ENCODE peak calls at places on chromosomes 12 and 14, in seven cellular contexts. One of them, this sample, is unnamed.

GRCh38 chr12:32666510-32666909 is 12.6 kb upstream of the DNM1L start:
- ATAC-seq in Right ventricle myocardium superior: no peak
- ATAC-seq in HepG2: no peak
- ATAC-seq in T-cell: peak
- ATAC-seq in activated T-helper 17 cell treated with anti-CD3 and anti-CD28 coated beads, Interleukin-2, amount 50 U/mL, for 72 hours: no peak
- ATAC-seq in heart right ventricle: no peak
- ATAC-seq in sciatic nerve: no peak
- ATAC-seq in this sample: no peak

GRCh38 chr14:75470238-75470797 is 42.5 kb downstream of the JDP2 start:
- ATAC-seq in Right ventricle myocardium superior: no peak
- ATAC-seq in HepG2: no peak
- ATAC-seq in T-cell: no peak
- ATAC-seq in activated T-helper 17 cell treated with anti-CD3 and anti-CD28 coated beads, Interleukin-2, amount 50 U/mL, for 72 hours: no peak
- ATAC-seq in heart right ventricle: no peak
- ATAC-seq in sciatic nerve: no peak
- ATAC-seq in this sample: no peak

GRCh38 chr12:124952801-124953200 is 36.1 kb downstream of the DHX37 start:
- ATAC-seq in Right ventricle myocardium superior: no peak
- ATAC-seq in HepG2: no peak
- ATAC-seq in T-cell: no peak
- ATAC-seq in activated T-helper 17 cell treated with anti-CD3 and anti-CD28 coated beads, Interleukin-2, amount 50 U/mL, for 72 hours: no peak
- ATAC-seq in heart right ventricle: no peak
- ATAC-seq in sciatic nerve: no peak
- ATAC-seq in this sample: no peak

GRCh38 chr12:32739279-32739678 is 16.4 kb downstream of the YARS2 start:
- ATAC-seq in Right ventricle myocardium superior: peak
- ATAC-seq in HepG2: no peak
- ATAC-seq in T-cell: no peak
- ATAC-seq in activated T-helper 17 cell treated with anti-CD3 and anti-CD28 coated beads, Interleukin-2, amount 50 U/mL, for 72 hours: no peak
- ATAC-seq in heart right ventricle: peak
- ATAC-seq in sciatic nerve: no peak
- ATAC-seq in this sample: no peak

GRCh38 chr14:88798161-88798560 is 5.4 kb upstream of the EML5 start:
- ATAC-seq in Right ventricle myocardium superior: no peak
- ATAC-seq in HepG2: no peak
- ATAC-seq in T-cell: no peak
- ATAC-seq in activated T-helper 17 cell treated with anti-CD3 and anti-CD28 coated beads, Interleukin-2, amount 50 U/mL, for 72 hours: no peak
- ATAC-seq in heart right ventricle: no peak
- ATAC-seq in sciatic nerve: no peak
- ATAC-seq in this sample: no peak

GRCh38 chr14:51210594-51210993 is 29.5 kb upstream of the TMX1 start:
- ATAC-seq in Right ventricle myocardium superior: no peak
- ATAC-seq in HepG2: no peak
- ATAC-seq in T-cell: no peak
- ATAC-seq in activated T-helper 17 cell treated with anti-CD3 and anti-CD28 coated beads, Interleukin-2, amount 50 U/mL, for 72 hours: no peak
- ATAC-seq in heart right ventricle: no peak
- ATAC-seq in sciatic nerve: no peak
- ATAC-seq in this sample: no peak

GRCh38 chr12:49920241-49920914 is 16.7 kb upstream of the FAIM2 start:
- ATAC-seq in Right ventricle myocardium superior: peak
- ATAC-seq in HepG2: peak
- ATAC-seq in T-cell: no peak
- ATAC-seq in activated T-helper 17 cell treated with anti-CD3 and anti-CD28 coated beads, Interleukin-2, amount 50 U/mL, for 72 hours: no peak
- ATAC-seq in heart right ventricle: peak
- ATAC-seq in sciatic nerve: no peak
- ATAC-seq in this sample: no peak

GRCh38 chr14:80575763-80576162 is 364.5 kb upstream of the DIO2 start:
- ATAC-seq in Right ventricle myocardium superior: no peak
- ATAC-seq in HepG2: no peak
- ATAC-seq in T-cell: no peak
- ATAC-seq in activated T-helper 17 cell treated with anti-CD3 and anti-CD28 coated beads, Interleukin-2, amount 50 U/mL, for 72 hours: peak
- ATAC-seq in heart right ventricle: no peak
- ATAC-seq in sciatic nerve: no peak
- ATAC-seq in this sample: no peak

GRCh38 chr12:2646341-2646740 is 148.4 kb upstream of the FKBP4 start:
- ATAC-seq in Right ventricle myocardium superior: no peak
- ATAC-seq in HepG2: no peak
- ATAC-seq in T-cell: no peak
- ATAC-seq in activated T-helper 17 cell treated with anti-CD3 and anti-CD28 coated beads, Interleukin-2, amount 50 U/mL, for 72 hours: no peak
- ATAC-seq in heart right ventricle: no peak
- ATAC-seq in sciatic nerve: no peak
- ATAC-seq in this sample: no peak

GRCh38 chr12:48979602-48980388 is 1.7 kb downstream of the WNT1 start:
- ATAC-seq in Right ventricle myocardium superior: no peak
- ATAC-seq in HepG2: no peak
- ATAC-seq in T-cell: peak
- ATAC-seq in activated T-helper 17 cell treated with anti-CD3 and anti-CD28 coated beads, Interleukin-2, amount 50 U/mL, for 72 hours: no peak
- ATAC-seq in heart right ventricle: no peak
- ATAC-seq in sciatic nerve: peak
- ATAC-seq in this sample: peak

GRCh38 chr14:34361504-34362011 is 100.5 kb downstream of the SPTSSA start:
- ATAC-seq in Right ventricle myocardium superior: peak
- ATAC-seq in HepG2: peak
- ATAC-seq in T-cell: no peak
- ATAC-seq in activated T-helper 17 cell treated with anti-CD3 and anti-CD28 coated beads, Interleukin-2, amount 50 U/mL, for 72 hours: no peak
- ATAC-seq in heart right ventricle: peak
- ATAC-seq in sciatic nerve: peak
- ATAC-seq in this sample: peak

GRCh38 chr14:94612174-94612573 is at the start of gene SERPINA3:
- ATAC-seq in Right ventricle myocardium superior: peak
- ATAC-seq in HepG2: peak
- ATAC-seq in T-cell: no peak
- ATAC-seq in activated T-helper 17 cell treated with anti-CD3 and anti-CD28 coated beads, Interleukin-2, amount 50 U/mL, for 72 hours: no peak
- ATAC-seq in heart right ventricle: peak
- ATAC-seq in sciatic nerve: peak
- ATAC-seq in this sample: no peak

GRCh38 chr12:112524676-112525425 is 106.1 kb downstream of the PTPN11 start:
- ATAC-seq in Right ventricle myocardium superior: no peak
- ATAC-seq in HepG2: peak
- ATAC-seq in T-cell: no peak
- ATAC-seq in activated T-helper 17 cell treated with anti-CD3 and anti-CD28 coated beads, Interleukin-2, amount 50 U/mL, for 72 hours: peak
- ATAC-seq in heart right ventricle: no peak
- ATAC-seq in sciatic nerve: no peak
- ATAC-seq in this sample: peak

GRCh38 chr12:45415393-45415817 is 199.5 kb downstream of the ANO6 start:
- ATAC-seq in Right ventricle myocardium superior: peak
- ATAC-seq in HepG2: no peak
- ATAC-seq in T-cell: no peak
- ATAC-seq in activated T-helper 17 cell treated with anti-CD3 and anti-CD28 coated beads, Interleukin-2, amount 50 U/mL, for 72 hours: peak
- ATAC-seq in heart right ventricle: peak
- ATAC-seq in sciatic nerve: peak
- ATAC-seq in this sample: peak

GRCh38 chr12:25960926-25961325 is 2.4 kb downstream of the RASSF8 start:
- ATAC-seq in Right ventricle myocardium superior: no peak
- ATAC-seq in HepG2: no peak
- ATAC-seq in T-cell: no peak
- ATAC-seq in activated T-helper 17 cell treated with anti-CD3 and anti-CD28 coated beads, Interleukin-2, amount 50 U/mL, for 72 hours: no peak
- ATAC-seq in heart right ventricle: no peak
- ATAC-seq in sciatic nerve: no peak
- ATAC-seq in this sample: no peak

GRCh38 chr14:99393059-99393655 is 87.5 kb downstream of the SETD3 start:
- ATAC-seq in Right ventricle myocardium superior: peak
- ATAC-seq in HepG2: peak
- ATAC-seq in T-cell: peak
- ATAC-seq in activated T-helper 17 cell treated with anti-CD3 and anti-CD28 coated beads, Interleukin-2, amount 50 U/mL, for 72 hours: peak
- ATAC-seq in heart right ventricle: no peak
- ATAC-seq in sciatic nerve: peak
- ATAC-seq in this sample: peak

GRCh38 chr12:94535614-94535932 is 75.9 kb upstream of the CEP83 start:
- ATAC-seq in Right ventricle myocardium superior: no peak
- ATAC-seq in HepG2: peak
- ATAC-seq in T-cell: no peak
- ATAC-seq in activated T-helper 17 cell treated with anti-CD3 and anti-CD28 coated beads, Interleukin-2, amount 50 U/mL, for 72 hours: no peak
- ATAC-seq in heart right ventricle: no peak
- ATAC-seq in sciatic nerve: no peak
- ATAC-seq in this sample: no peak

GRCh38 chr12:23352670-23353069 is 596.8 kb downstream of the SOX5 start:
- ATAC-seq in Right ventricle myocardium superior: no peak
- ATAC-seq in HepG2: no peak
- ATAC-seq in T-cell: no peak
- ATAC-seq in activated T-helper 17 cell treated with anti-CD3 and anti-CD28 coated beads, Interleukin-2, amount 50 U/mL, for 72 hours: no peak
- ATAC-seq in heart right ventricle: no peak
- ATAC-seq in sciatic nerve: no peak
- ATAC-seq in this sample: no peak

GRCh38 chr12:92129609-92130008 is 16.0 kb downstream of the BTG1 start:
- ATAC-seq in Right ventricle myocardium superior: no peak
- ATAC-seq in HepG2: no peak
- ATAC-seq in T-cell: no peak
- ATAC-seq in activated T-helper 17 cell treated with anti-CD3 and anti-CD28 coated beads, Interleukin-2, amount 50 U/mL, for 72 hours: no peak
- ATAC-seq in heart right ventricle: no peak
- ATAC-seq in sciatic nerve: no peak
- ATAC-seq in this sample: no peak

GRCh38 chr12:28021704-28022103 is 49.2 kb upstream of the PTHLH start:
- ATAC-seq in Right ventricle myocardium superior: no peak
- ATAC-seq in HepG2: peak
- ATAC-seq in T-cell: no peak
- ATAC-seq in activated T-helper 17 cell treated with anti-CD3 and anti-CD28 coated beads, Interleukin-2, amount 50 U/mL, for 72 hours: no peak
- ATAC-seq in heart right ventricle: no peak
- ATAC-seq in sciatic nerve: no peak
- ATAC-seq in this sample: no peak

GRCh38 chr12:102052192-102053061 is 9.4 kb downstream of the WASHC3 start:
- ATAC-seq in Right ventricle myocardium superior: no peak
- ATAC-seq in HepG2: no peak
- ATAC-seq in T-cell: no peak
- ATAC-seq in activated T-helper 17 cell treated with anti-CD3 and anti-CD28 coated beads, Interleukin-2, amount 50 U/mL, for 72 hours: no peak
- ATAC-seq in heart right ventricle: peak
- ATAC-seq in sciatic nerve: peak
- ATAC-seq in this sample: no peak

GRCh38 chr14:40909906-40910305 is 696.8 kb upstream of the LRFN5 start:
- ATAC-seq in Right ventricle myocardium superior: no peak
- ATAC-seq in HepG2: no peak
- ATAC-seq in T-cell: no peak
- ATAC-seq in activated T-helper 17 cell treated with anti-CD3 and anti-CD28 coated beads, Interleukin-2, amount 50 U/mL, for 72 hours: no peak
- ATAC-seq in heart right ventricle: no peak
- ATAC-seq in sciatic nerve: no peak
- ATAC-seq in this sample: no peak

GRCh38 chr12:113157218-113157859 is 7.8 kb downstream of the CFAP73 start:
- ATAC-seq in Right ventricle myocardium superior: no peak
- ATAC-seq in HepG2: no peak
- ATAC-seq in T-cell: no peak
- ATAC-seq in activated T-helper 17 cell treated with anti-CD3 and anti-CD28 coated beads, Interleukin-2, amount 50 U/mL, for 72 hours: no peak
- ATAC-seq in heart right ventricle: no peak
- ATAC-seq in sciatic nerve: no peak
- ATAC-seq in this sample: no peak

GRCh38 chr12:124428136-124428791 is 133.4 kb downstream of the RFLNA start:
- ATAC-seq in Right ventricle myocardium superior: no peak
- ATAC-seq in HepG2: no peak
- ATAC-seq in T-cell: no peak
- ATAC-seq in activated T-helper 17 cell treated with anti-CD3 and anti-CD28 coated beads, Interleukin-2, amount 50 U/mL, for 72 hours: no peak
- ATAC-seq in heart right ventricle: peak
- ATAC-seq in sciatic nerve: peak
- ATAC-seq in this sample: peak

GRCh38 chr12:82209533-82209932 is 148.7 kb downstream of the CCDC59 start:
- ATAC-seq in Right ventricle myocardium superior: no peak
- ATAC-seq in HepG2: no peak
- ATAC-seq in T-cell: no peak
- ATAC-seq in activated T-helper 17 cell treated with anti-CD3 and anti-CD28 coated beads, Interleukin-2, amount 50 U/mL, for 72 hours: no peak
- ATAC-seq in heart right ventricle: no peak
- ATAC-seq in sciatic nerve: peak
- ATAC-seq in this sample: no peak

GRCh38 chr12:88922816-88923215 is 342.5 kb upstream of the KITLG start:
- ATAC-seq in Right ventricle myocardium superior: no peak
- ATAC-seq in HepG2: no peak
- ATAC-seq in T-cell: no peak
- ATAC-seq in activated T-helper 17 cell treated with anti-CD3 and anti-CD28 coated beads, Interleukin-2, amount 50 U/mL, for 72 hours: no peak
- ATAC-seq in heart right ventricle: no peak
- ATAC-seq in sciatic nerve: no peak
- ATAC-seq in this sample: peak

GRCh38 chr12:62817556-62818271 is 117.2 kb downstream of the PPM1H start:
- ATAC-seq in Right ventricle myocardium superior: peak
- ATAC-seq in HepG2: no peak
- ATAC-seq in T-cell: no peak
- ATAC-seq in activated T-helper 17 cell treated with anti-CD3 and anti-CD28 coated beads, Interleukin-2, amount 50 U/mL, for 72 hours: no peak
- ATAC-seq in heart right ventricle: peak
- ATAC-seq in sciatic nerve: peak
- ATAC-seq in this sample: peak

GRCh38 chr12:117580718-117581062 is 219.3 kb upstream of the NOS1 start:
- ATAC-seq in Right ventricle myocardium superior: peak
- ATAC-seq in HepG2: peak
- ATAC-seq in T-cell: no peak
- ATAC-seq in activated T-helper 17 cell treated with anti-CD3 and anti-CD28 coated beads, Interleukin-2, amount 50 U/mL, for 72 hours: peak
- ATAC-seq in heart right ventricle: peak
- ATAC-seq in sciatic nerve: peak
- ATAC-seq in this sample: peak

GRCh38 chr14:73820631-73821030 is 31.0 kb upstream of the PTGR2 start:
- ATAC-seq in Right ventricle myocardium superior: no peak
- ATAC-seq in HepG2: no peak
- ATAC-seq in T-cell: no peak
- ATAC-seq in activated T-helper 17 cell treated with anti-CD3 and anti-CD28 coated beads, Interleukin-2, amount 50 U/mL, for 72 hours: no peak
- ATAC-seq in heart right ventricle: no peak
- ATAC-seq in sciatic nerve: no peak
- ATAC-seq in this sample: no peak

GRCh38 chr14:52048641-52049204 is 20.1 kb downstream of the NID2 start:
- ATAC-seq in Right ventricle myocardium superior: peak
- ATAC-seq in HepG2: no peak
- ATAC-seq in T-cell: no peak
- ATAC-seq in activated T-helper 17 cell treated with anti-CD3 and anti-CD28 coated beads, Interleukin-2, amount 50 U/mL, for 72 hours: no peak
- ATAC-seq in heart right ventricle: no peak
- ATAC-seq in sciatic nerve: peak
- ATAC-seq in this sample: no peak

GRCh38 chr14:20934148-20934762 is 21.0 kb upstream of the RNASE2 start:
- ATAC-seq in Right ventricle myocardium superior: no peak
- ATAC-seq in HepG2: peak
- ATAC-seq in T-cell: no peak
- ATAC-seq in activated T-helper 17 cell treated with anti-CD3 and anti-CD28 coated beads, Interleukin-2, amount 50 U/mL, for 72 hours: no peak
- ATAC-seq in heart right ventricle: no peak
- ATAC-seq in sciatic nerve: no peak
- ATAC-seq in this sample: peak

GRCh38 chr12:131091413-131091975 is 137.8 kb downstream of the ADGRD1 start:
- ATAC-seq in Right ventricle myocardium superior: no peak
- ATAC-seq in HepG2: no peak
- ATAC-seq in T-cell: no peak
- ATAC-seq in activated T-helper 17 cell treated with anti-CD3 and anti-CD28 coated beads, Interleukin-2, amount 50 U/mL, for 72 hours: peak
- ATAC-seq in heart right ventricle: no peak
- ATAC-seq in sciatic nerve: no peak
- ATAC-seq in this sample: no peak

GRCh38 chr12:5456906-5457305 is 25.0 kb downstream of the NTF3 start:
- ATAC-seq in Right ventricle myocardium superior: no peak
- ATAC-seq in HepG2: no peak
- ATAC-seq in T-cell: no peak
- ATAC-seq in activated T-helper 17 cell treated with anti-CD3 and anti-CD28 coated beads, Interleukin-2, amount 50 U/mL, for 72 hours: no peak
- ATAC-seq in heart right ventricle: peak
- ATAC-seq in sciatic nerve: peak
- ATAC-seq in this sample: peak